ENCODE peak calls at places on chromosomes 6 and 20, in seven cellular contexts. Z is keratinocyte, I is AG09319, X is ovary, S is HFFc6, N is fibroblast of the aortic adventitia, K is neural crest cell. C is an unnamed sample.
A peak's percentile ranks its signal among the peaks of the same experiment; 100 is the strongest.

GRCh38 chr6:142819603-142820335 is 125.2 kb downstream of the HIVEP2 start:
- DNase-seq in Z (no peak), I (no peak), X (no peak), S (no peak), N (peak; percentile 56), K (no peak), C (no peak)

GRCh38 chr6:104689551-104690205 is 170.0 kb downstream of the HACE1 start:
- DNase-seq in Z (no peak), I (no peak), X (no peak), S (peak; percentile 1), N (peak; percentile 38), K (no peak), C (no peak)

GRCh38 chr6:15508363-15509330 is 154.2 kb downstream of the DTNBP1 start:
- DNase-seq in Z (no peak), I (no peak), X (no peak), S (no peak), N (no peak), K (no peak), C (no peak)

GRCh38 chr6:37187321-37188022 is 17.5 kb downstream of the PIM1 start:
- DNase-seq in Z (no peak), I (no peak), X (no peak), S (no peak), N (no peak), K (no peak), C (no peak)

GRCh38 chr6:28425942-28426541 is 17.2 kb downstream of the ZSCAN23 start:
- DNase-seq in Z (no peak), I (no peak), X (no peak), S (no peak), N (no peak), K (no peak), C (no peak)

GRCh38 chr6:3438190-3439167 is 18.4 kb downstream of the SLC22A23 start:
- DNase-seq in Z (no peak), I (peak; percentile 54), X (no peak), S (no peak), N (peak; percentile 80), K (no peak), C (no peak)

GRCh38 chr6:139370707-139371345 is 3.6 kb downstream of the CITED2 start:
- DNase-seq in Z (no peak), I (peak; percentile 23), X (no peak), S (peak; percentile 47), N (no peak), K (no peak), C (no peak)

GRCh38 chr6:136173519-136174507 is 76.3 kb downstream of the MTFR2 start:
- DNase-seq in Z (no peak), I (no peak), X (no peak), S (no peak), N (peak; percentile 95), K (no peak), C (no peak)

GRCh38 chr6:17233531-17233930 is 47.6 kb upstream of the RBM24 start:
- DNase-seq in Z (peak; percentile 81), I (no peak), X (no peak), S (peak; percentile 25), N (no peak), K (no peak), C (no peak)

GRCh38 chr20:20286061-20286460 is 81.8 kb upstream of the INSM1 start:
- DNase-seq in Z (no peak), I (no peak), X (no peak), S (no peak), N (no peak), K (no peak), C (no peak)

GRCh38 chr6:148972481-148972880 is 225.7 kb downstream of the UST start:
- DNase-seq in Z (no peak), I (no peak), X (peak; percentile 43), S (no peak), N (no peak), K (no peak), C (peak; percentile 79)

GRCh38 chr6:137767931-137768690 is 98.9 kb upstream of the TNFAIP3 start:
- DNase-seq in Z (no peak), I (no peak), X (no peak), S (peak; percentile 7), N (peak; percentile 45), K (no peak), C (no peak)

GRCh38 chr6:52925042-52925441 is 15.5 kb upstream of the GSTA3 start:
- DNase-seq in Z (no peak), I (no peak), X (no peak), S (no peak), N (no peak), K (no peak), C (no peak)

GRCh38 chr6:106225581-106225980 is 100.0 kb downstream of the ATG5 start:
- DNase-seq in Z (no peak), I (no peak), X (no peak), S (no peak), N (no peak), K (no peak), C (peak; percentile 3)

GRCh38 chr6:52994789-52995078 is 350 bp downstream of the GSTA4 start:
- DNase-seq in Z (no peak), I (no peak), X (peak; percentile 74), S (no peak), N (no peak), K (peak; percentile 59), C (no peak)

GRCh38 chr6:170232186-170233002 is 58.5 kb downstream of the DLL1 start:
- DNase-seq in Z (no peak), I (no peak), X (no peak), S (peak; percentile 6), N (peak; percentile 10), K (no peak), C (no peak)

GRCh38 chr20:50613438-50614169 is 77.7 kb downstream of the RIPOR3 start:
- DNase-seq in Z (no peak), I (no peak), X (no peak), S (no peak), N (no peak), K (no peak), C (no peak)

GRCh38 chr20:41175727-41176330 is 38.5 kb downstream of the PLCG1 start:
- DNase-seq in Z (no peak), I (no peak), X (peak; percentile 13), S (no peak), N (no peak), K (no peak), C (no peak)

GRCh38 chr6:130717657-130718056 is 109.5 kb upstream of the SMLR1 start:
- DNase-seq in Z (no peak), I (no peak), X (no peak), S (no peak), N (no peak), K (no peak), C (no peak)

GRCh38 chr6:135789375-135789774 is 62.1 kb upstream of the PDE7B start:
- DNase-seq in Z (no peak), I (no peak), X (no peak), S (no peak), N (no peak), K (no peak), C (no peak)

GRCh38 chr6:35014341-35014740 is 125.3 kb downstream of the ANKS1A start:
- DNase-seq in Z (no peak), I (no peak), X (no peak), S (no peak), N (no peak), K (no peak), C (no peak)

GRCh38 chr20:62741191-62741676 is 32.6 kb downstream of the NTSR1 start:
- DNase-seq in Z (no peak), I (no peak), X (no peak), S (no peak), N (peak; percentile 22), K (no peak), C (no peak)

GRCh38 chr20:37995856-37996625 is 37.2 kb downstream of the TTI1 start:
- DNase-seq in Z (no peak), I (no peak), X (no peak), S (no peak), N (no peak), K (no peak), C (no peak)

GRCh38 chr6:44580901-44581300 is 193.4 kb downstream of the CDC5L start:
- DNase-seq in Z (no peak), I (no peak), X (no peak), S (peak; percentile 70), N (peak; percentile 92), K (no peak), C (no peak)

GRCh38 chr6:44572346-44572745 is 184.8 kb downstream of the CDC5L start:
- DNase-seq in Z (no peak), I (no peak), X (no peak), S (no peak), N (peak; percentile 57), K (no peak), C (no peak)

GRCh38 chr6:44571510-44571909 is 184.0 kb downstream of the CDC5L start:
- DNase-seq in Z (no peak), I (no peak), X (no peak), S (no peak), N (no peak), K (no peak), C (no peak)

GRCh38 chr6:44576132-44576601 is 188.7 kb downstream of the CDC5L start:
- DNase-seq in Z (no peak), I (no peak), X (no peak), S (peak; percentile 1), N (peak; percentile 91), K (no peak), C (no peak)

DNA sequence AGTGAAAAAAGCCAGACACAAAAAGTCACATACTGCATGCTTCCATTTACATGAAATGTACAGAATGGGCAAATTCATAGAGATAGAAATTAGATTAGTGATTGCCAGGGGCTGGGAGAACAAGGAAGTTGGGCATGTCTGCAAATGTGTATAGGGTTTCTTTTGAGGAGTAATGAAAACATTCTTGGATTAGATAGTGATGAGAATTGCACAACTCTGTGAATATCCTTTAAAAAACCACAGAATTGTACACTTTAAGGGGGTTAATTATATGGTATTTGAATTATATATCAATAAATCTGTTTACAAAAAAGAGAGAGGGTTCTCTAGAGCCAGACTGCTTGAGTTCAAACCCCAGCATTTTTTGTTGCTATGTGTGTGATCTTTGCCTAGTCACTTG is 188.1 kb downstream of the CDC5L start:
- DNase-seq in Z (no peak), I (no peak), X (no peak), S (no peak), N (peak; percentile 66), K (no peak), C (no peak)
- TF ChIP-seq CTCF in Z (no peak), I (no peak), X (no peak), S (no peak), N (no peak), K (no peak), C (no peak)

DNA sequence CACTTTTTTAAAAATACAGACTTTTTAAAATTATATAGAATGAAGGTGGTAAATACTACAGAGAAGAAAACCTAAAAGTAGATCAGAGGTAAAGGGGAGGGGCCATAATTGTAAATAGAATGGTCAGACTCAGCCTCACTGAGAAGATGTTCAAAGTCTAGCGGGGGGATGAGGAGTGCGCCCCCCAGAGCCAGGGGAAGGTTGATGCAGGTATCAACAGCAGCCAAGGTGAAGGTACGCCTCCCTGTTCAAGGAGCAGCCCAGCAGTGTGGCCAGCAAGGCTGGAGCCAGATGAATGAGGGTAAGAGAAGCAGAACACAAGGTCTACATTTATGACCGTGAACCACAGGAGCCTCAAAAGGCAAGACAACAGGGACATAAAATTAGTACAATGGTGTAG is 204.1 kb downstream of the PTPRT start:
- DNase-seq in Z (no peak), I (no peak), X (no peak), S (no peak), N (no peak), K (no peak), C (no peak)
- TF ChIP-seq CTCF in Z (no peak), I (no peak), X (no peak), S (no peak), N (no peak), K (no peak), C (no peak)

GRCh38 chr20:9974324-9974723 is 60.5 kb upstream of the ANKEF1 start:
- DNase-seq in Z (no peak), I (no peak), X (no peak), S (no peak), N (no peak), K (no peak), C (no peak)
- TF ChIP-seq CTCF in Z (peak; percentile 3), I (no peak), X (no peak), S (no peak), N (no peak), K (peak; percentile 42), C (no peak)

GRCh38 chr20:1944345-1945099 is 49.3 kb downstream of the SIRPA start:
- DNase-seq in Z (no peak), I (no peak), X (no peak), S (no peak), N (no peak), K (no peak), C (no peak)
- TF ChIP-seq CTCF in Z (peak; percentile 52), I (no peak), X (no peak), S (no peak), N (no peak), K (no peak), C (no peak)

C was measured in Caco-2.